ENCODE peak calls at places on chromosomes 3 and 15, in four cellular contexts. W is A549, Y is GM12878, J is SK-N-SH. X is an unnamed sample.

GRCh38 chr3:46422617-46423016 is 15.6 kb downstream of the CCRL2 start:
- DNase-seq in J (no peak), Y (no peak), W (no peak), X (no peak)

GRCh38 chr3:135172191-135172869 is 377.3 kb downstream of the EPHB1 start:
- DNase-seq in J (peak), W (no peak), Y (no peak), X (no peak)

GRCh38 chr15:65908876-65909275 is 39.6 kb downstream of the RAB11A start:
- DNase-seq in J (no peak), W (no peak), Y (no peak), X (no peak)

GRCh38 chr3:136249091-136249490 is 1.0 kb upstream of the PCCB start:
- DNase-seq in Y (no peak), W (no peak), J (no peak), X (peak)

GRCh38 chr3:25663324-25664065 is 1.2 kb downstream of the TOP2B start:
- DNase-seq in Y (no peak), W (peak), J (peak), X (peak)

GRCh38 chr15:63054281-63054683 is 11.7 kb downstream of the TPM1 start:
- DNase-seq in W (peak), Y (no peak), J (no peak), X (no peak)

GRCh38 chr3:139473155-139473771 is 3.1 kb downstream of the RBP2 start:
- DNase-seq in W (peak), J (no peak), Y (no peak), X (no peak)

GRCh38 chr15:92460023-92460422 is 66.3 kb downstream of the ST8SIA2 start:
- DNase-seq in Y (no peak), W (no peak), J (no peak), X (no peak)

GRCh38 chr3:36992806-36993325 is at the start of gene EPM2AIP1:
- DNase-seq in Y (no peak), W (no peak), J (peak), X (no peak)

GRCh38 chr15:53808058-53808703 is 48.7 kb upstream of the WDR72 start:
- DNase-seq in W (no peak), J (peak), Y (no peak), X (peak)

GRCh38 chr3:24196526-24196925 is 251.4 kb downstream of the NR1D2 start:
- DNase-seq in J (no peak), W (no peak), Y (no peak), X (no peak)

GRCh38 chr3:66639794-66640356 is 139.1 kb upstream of the LRIG1 start:
- DNase-seq in W (no peak), Y (no peak), J (no peak), X (no peak)

GRCh38 chr3:17258823-17259436 is 374.2 kb downstream of the PLCL2 start:
- DNase-seq in W (peak), Y (no peak), J (peak), X (peak)

GRCh38 chr15:40930430-40931299 is 1.5 kb downstream of the DLL4 start:
- DNase-seq in Y (no peak), W (peak), J (peak), X (peak)

GRCh38 chr3:192819001-192819569 is 91.7 kb upstream of the FGF12 start:
- DNase-seq in W (peak), J (no peak), Y (peak), X (no peak)

GRCh38 chr3:177521305-177521704 is 324.0 kb upstream of the TBL1XR1 start:
- DNase-seq in Y (no peak), J (no peak), W (no peak), X (no peak)

GRCh38 chr3:3154879-3155610 is 24.4 kb downstream of the CRBN start:
- DNase-seq in Y (no peak), W (no peak), J (no peak), X (no peak)

GRCh38 chr3:132253262-132253878 is 63.8 kb upstream of the ACP3 start:
- DNase-seq in J (peak), W (peak), Y (no peak), X (peak)

GRCh38 chr15:51162865-51163762 is 68.4 kb upstream of the TNFAIP8L3 start:
- DNase-seq in W (peak), J (peak), Y (peak), X (peak)

GRCh38 chr3:169454823-169455222 is 208.7 kb downstream of the MECOM start:
- DNase-seq in J (no peak), W (no peak), Y (no peak), X (no peak)

GRCh38 chr15:85312486-85312885 is 67.9 kb upstream of the AKAP13 start:
- DNase-seq in J (no peak), Y (peak), W (no peak), X (peak)
- TF ChIP-seq PBX3 in J (no peak), Y (no peak), W (no peak), X (no peak)

GRCh38 chr3:9888540-9888939 is 1.9 kb upstream of the JAGN1 start:
- DNase-seq in J (no peak), W (no peak), Y (no peak), X (peak)

GRCh38 chr3:9887478-9887877 is 2.9 kb upstream of the JAGN1 start:
- DNase-seq in J (no peak), W (no peak), Y (no peak), X (no peak)

GRCh38 chr3:9891072-9891622 is 737 bp downstream of the JAGN1 start:
- DNase-seq in J (no peak), Y (no peak), W (no peak), X (no peak)

GRCh38 chr3:9889405-9889804 is 1.0 kb upstream of the JAGN1 start:
- DNase-seq in Y (no peak), J (no peak), W (no peak), X (no peak)

DNA sequence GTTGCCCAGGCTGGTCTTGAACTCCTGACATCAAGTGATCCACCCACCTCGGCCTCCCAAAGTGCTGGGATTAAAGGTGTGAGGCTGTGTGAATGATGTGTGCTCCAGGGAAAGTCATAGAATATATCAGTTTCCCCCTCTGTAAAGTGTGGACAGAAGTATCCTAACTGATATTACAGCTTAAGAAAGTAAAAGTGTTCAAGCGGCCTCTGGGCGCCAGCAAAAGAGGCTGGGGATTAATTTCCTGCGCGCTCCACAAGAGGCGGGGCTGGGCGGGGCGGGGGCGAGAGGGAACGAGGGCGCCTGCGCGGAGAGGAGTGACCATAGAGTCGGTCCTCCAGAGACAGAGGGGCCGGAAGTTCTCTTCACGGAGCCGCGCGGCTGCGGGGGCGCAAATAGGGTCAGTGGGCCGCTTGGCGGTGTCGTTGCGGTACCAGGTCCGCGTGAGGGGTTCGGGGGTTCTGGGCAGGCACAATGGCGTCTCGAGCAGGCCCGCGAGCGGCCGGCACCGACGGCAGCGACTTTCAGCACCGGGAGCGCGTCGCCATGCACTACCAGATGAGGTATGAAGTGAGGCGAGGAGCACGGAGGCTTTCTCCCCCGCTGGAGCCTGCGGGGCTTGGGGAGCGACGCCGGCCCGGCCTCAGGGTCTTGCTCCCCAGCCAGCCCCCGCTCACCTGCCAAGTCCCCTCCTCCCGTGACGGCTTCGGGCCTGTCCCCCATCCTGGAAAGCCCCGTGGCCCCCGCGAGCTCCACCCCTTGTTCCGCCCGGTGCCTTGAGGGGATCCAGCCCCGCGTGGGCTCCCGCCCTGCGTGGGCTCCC is at the start of gene JAGN1:
- DNase-seq in J (peak), Y (peak), W (peak), X (peak)
- TF ChIP-seq PBX3 in J (peak), Y (no peak), W (no peak), X (no peak)

DNA sequence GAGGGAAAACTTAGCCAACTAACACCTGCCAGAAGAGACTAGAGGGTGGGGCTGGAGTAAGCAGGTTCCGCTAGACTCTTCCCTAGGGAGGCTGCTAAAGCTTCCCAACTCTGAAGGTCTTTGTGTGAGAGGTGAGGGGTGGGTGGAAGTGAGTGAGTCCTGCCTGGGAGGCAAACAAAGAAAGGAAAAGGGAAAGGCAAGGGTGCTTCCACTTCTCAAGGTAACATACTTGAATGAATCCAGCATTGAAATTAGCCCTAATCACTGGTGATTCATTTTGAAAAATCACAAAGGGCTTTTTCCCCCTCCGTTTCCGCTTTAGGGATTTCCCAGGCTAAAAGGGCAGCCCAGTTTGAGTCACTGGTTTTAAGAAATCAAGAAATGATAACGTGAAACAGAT is 220.5 kb upstream of the ADAMTS9 start:
- DNase-seq in J (no peak), W (no peak), Y (no peak), X (no peak)
- TF ChIP-seq PBX3 in J (no peak), W (no peak), Y (no peak), X (no peak)

DNA sequence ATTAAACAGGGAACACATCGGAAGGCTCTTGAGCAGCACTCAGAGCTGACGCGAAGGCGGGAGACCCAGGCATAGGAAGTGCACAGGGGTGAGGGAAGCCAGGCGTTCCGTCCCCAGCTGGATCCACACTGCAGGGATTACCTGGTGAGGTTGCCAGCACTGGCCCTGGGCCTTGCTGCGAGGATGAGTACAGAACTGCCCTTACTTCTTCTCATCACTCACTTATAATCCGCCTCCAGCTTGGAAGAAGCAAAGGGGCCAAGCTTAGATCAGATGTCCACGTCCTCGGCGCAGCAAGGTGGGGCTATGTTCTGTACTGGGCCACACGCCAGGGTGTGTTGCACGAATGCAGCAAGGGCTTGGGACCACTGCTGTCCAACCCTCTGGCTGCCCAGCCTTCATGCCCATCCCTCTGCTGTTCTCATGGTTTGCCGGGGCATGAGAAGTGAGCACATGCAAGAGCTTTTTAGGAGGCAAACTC is 124.1 kb upstream of the SMAD3 start:
- DNase-seq in J (no peak), Y (no peak), W (no peak), X (no peak)
- TF ChIP-seq PBX3 in J (no peak), Y (no peak), W (no peak), X (no peak)

DNA sequence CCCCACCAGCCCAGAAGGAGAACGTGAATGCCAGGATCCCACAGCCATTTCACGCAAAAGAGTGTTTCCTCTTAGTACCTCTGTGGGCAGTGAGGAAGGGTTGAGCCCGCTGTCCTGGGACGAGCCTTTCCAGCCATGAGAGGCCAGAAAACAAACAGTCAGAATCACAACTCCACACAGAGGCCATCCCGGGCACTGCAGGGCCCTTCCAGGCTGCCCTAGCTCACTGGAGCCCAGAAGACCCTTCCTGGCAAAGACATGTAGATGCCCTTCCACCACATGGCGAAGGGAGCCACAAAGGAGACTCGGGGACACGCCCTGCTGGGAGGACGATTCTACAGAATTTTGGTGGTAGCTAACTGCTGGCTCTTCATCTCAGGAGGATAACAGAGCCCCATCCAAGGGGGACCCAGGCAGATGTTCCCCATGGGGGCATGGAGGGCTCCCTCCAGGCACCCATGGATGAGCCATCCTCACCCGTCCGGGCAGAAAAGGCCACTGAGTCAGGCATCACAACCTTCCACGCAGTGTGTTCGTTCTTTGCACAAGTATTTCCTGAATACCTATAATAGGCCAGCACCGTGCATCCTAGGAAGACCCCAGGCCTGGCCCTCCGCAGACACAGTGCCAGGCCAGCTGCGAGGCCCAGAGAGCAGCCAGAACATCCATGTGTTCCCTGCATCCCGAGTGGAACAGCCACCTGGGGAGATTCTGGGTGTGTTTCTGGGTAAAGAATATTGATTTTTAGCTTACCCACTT is 47.2 kb downstream of the SLC12A8 start:
- DNase-seq in J (peak), W (peak), Y (no peak), X (peak)
- TF ChIP-seq PBX3 in J (no peak), W (no peak), Y (no peak), X (no peak)

GRCh38 chr3:43163895-43164493 is 58.1 kb upstream of the POMGNT2 start:
- DNase-seq in Y (no peak), J (no peak), W (no peak), X (no peak)
- TF ChIP-seq PBX3 in Y (no peak), J (no peak), W (no peak), X (no peak)

DNA sequence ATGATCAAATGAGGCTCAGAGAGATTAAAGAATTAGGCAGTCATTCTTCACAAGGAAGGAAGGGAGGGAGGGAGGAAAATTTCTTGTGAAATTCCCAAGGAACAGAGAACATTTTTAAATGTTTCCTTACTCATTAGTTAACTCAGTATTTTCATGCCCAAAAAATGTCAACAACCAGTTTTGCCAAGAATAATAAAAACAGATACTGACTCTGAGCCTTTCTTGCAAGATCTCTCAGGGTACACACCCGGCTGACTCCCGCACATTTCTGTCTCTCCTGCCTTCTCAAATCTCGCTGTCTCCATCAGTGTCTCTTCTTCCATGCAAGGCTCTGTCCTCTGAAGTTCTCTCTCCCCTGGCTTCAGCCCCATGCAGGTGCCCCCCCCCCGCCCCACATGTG is 265.9 kb downstream of the TJP1 start:
- DNase-seq in Y (no peak), J (no peak), W (no peak), X (no peak)
- TF ChIP-seq PBX3 in Y (no peak), J (no peak), W (no peak), X (no peak)

GRCh38 chr3:43872301-43872700 is 181.6 kb downstream of the ABHD5 start:
- DNase-seq in Y (no peak), J (peak), W (peak), X (no peak)
- TF ChIP-seq PBX3 in Y (no peak), J (peak), W (no peak), X (no peak)

X was measured in HepG2.